ENCODE peak calls at places on chromosomes 13 and 19, in nine cellular contexts. One of them, this sample, is unnamed.

GRCh38 chr19:5479958-5480357 is 24.7 kb downstream of the ZNRF4 start:
- DNase-seq in psoas muscle: no peak
- DNase-seq in heart right ventricle: no peak
- DNase-seq in colonic mucosa: no peak
- DNase-seq in tibial artery: no peak
- DNase-seq in CD8-positive, alpha-beta memory T cell: no peak
- DNase-seq in mucosa of descending colon: no peak
- DNase-seq in breast epithelium: no peak
- DNase-seq in vagina: no peak
- DNase-seq in this sample: no peak

GRCh38 chr13:99045396-99045795 is 67.5 kb upstream of the DOCK9 start:
- DNase-seq in CD8-positive, alpha-beta memory T cell: no peak
- DNase-seq in heart right ventricle: no peak
- DNase-seq in colonic mucosa: no peak
- DNase-seq in psoas muscle: no peak
- DNase-seq in vagina: no peak
- DNase-seq in tibial artery: no peak
- DNase-seq in mucosa of descending colon: no peak
- DNase-seq in breast epithelium: no peak
- DNase-seq in this sample: no peak

GRCh38 chr19:1469200-1469935 is 9.6 kb downstream of the C19orf25 start:
- DNase-seq in mucosa of descending colon: peak; percentile 41
- DNase-seq in breast epithelium: no peak
- DNase-seq in vagina: no peak
- DNase-seq in CD8-positive, alpha-beta memory T cell: no peak
- DNase-seq in heart right ventricle: no peak
- DNase-seq in tibial artery: no peak
- DNase-seq in psoas muscle: peak; percentile 14
- DNase-seq in colonic mucosa: no peak
- DNase-seq in this sample: no peak

GRCh38 chr13:35872369-35872768 is 258.8 kb downstream of the DCLK1 start:
- DNase-seq in mucosa of descending colon: no peak
- DNase-seq in heart right ventricle: no peak
- DNase-seq in breast epithelium: no peak
- DNase-seq in CD8-positive, alpha-beta memory T cell: no peak
- DNase-seq in psoas muscle: no peak
- DNase-seq in vagina: no peak
- DNase-seq in colonic mucosa: no peak
- DNase-seq in tibial artery: no peak
- DNase-seq in this sample: no peak

GRCh38 chr19:15292847-15293582 is 39.3 kb downstream of the BRD4 start:
- DNase-seq in breast epithelium: no peak
- DNase-seq in mucosa of descending colon: no peak
- DNase-seq in CD8-positive, alpha-beta memory T cell: peak; percentile 51
- DNase-seq in psoas muscle: no peak
- DNase-seq in tibial artery: no peak
- DNase-seq in colonic mucosa: no peak
- DNase-seq in heart right ventricle: peak; percentile 35
- DNase-seq in vagina: no peak
- DNase-seq in this sample: no peak

GRCh38 chr13:98974053-98974452 is 3.8 kb downstream of the DOCK9 start:
- DNase-seq in psoas muscle: no peak
- DNase-seq in vagina: no peak
- DNase-seq in mucosa of descending colon: no peak
- DNase-seq in colonic mucosa: no peak
- DNase-seq in breast epithelium: no peak
- DNase-seq in tibial artery: no peak
- DNase-seq in CD8-positive, alpha-beta memory T cell: no peak
- DNase-seq in heart right ventricle: peak; percentile 54
- DNase-seq in this sample: no peak

GRCh38 chr19:41416194-41416674 is 10.9 kb downstream of the B3GNT8 start:
- DNase-seq in psoas muscle: no peak
- DNase-seq in vagina: no peak
- DNase-seq in breast epithelium: no peak
- DNase-seq in mucosa of descending colon: peak; percentile 88
- DNase-seq in tibial artery: no peak
- DNase-seq in colonic mucosa: peak; percentile 95
- DNase-seq in heart right ventricle: no peak
- DNase-seq in CD8-positive, alpha-beta memory T cell: no peak
- DNase-seq in this sample: peak; percentile 88

GRCh38 chr13:44302948-44303575 is 70.6 kb upstream of the SERP2 start:
- DNase-seq in mucosa of descending colon: no peak
- DNase-seq in tibial artery: no peak
- DNase-seq in breast epithelium: no peak
- DNase-seq in heart right ventricle: no peak
- DNase-seq in vagina: no peak
- DNase-seq in colonic mucosa: no peak
- DNase-seq in psoas muscle: no peak
- DNase-seq in CD8-positive, alpha-beta memory T cell: no peak
- DNase-seq in this sample: no peak

GRCh38 chr19:18468517-18468916 is 30.6 kb upstream of the ISYNA1 start:
- DNase-seq in tibial artery: no peak
- DNase-seq in colonic mucosa: no peak
- DNase-seq in heart right ventricle: no peak
- DNase-seq in vagina: no peak
- DNase-seq in breast epithelium: no peak
- DNase-seq in CD8-positive, alpha-beta memory T cell: no peak
- DNase-seq in psoas muscle: peak; percentile 83
- DNase-seq in mucosa of descending colon: peak; percentile 53
- DNase-seq in this sample: no peak

GRCh38 chr19:16714702-16715294 is 4.8 kb upstream of the NWD1 start:
- DNase-seq in mucosa of descending colon: peak; percentile 64
- DNase-seq in heart right ventricle: peak; percentile 8
- DNase-seq in tibial artery: peak; percentile 29
- DNase-seq in vagina: no peak
- DNase-seq in breast epithelium: no peak
- DNase-seq in CD8-positive, alpha-beta memory T cell: peak; percentile 14
- DNase-seq in psoas muscle: peak; percentile 34
- DNase-seq in colonic mucosa: peak; percentile 72
- DNase-seq in this sample: peak; percentile 57

GRCh38 chr13:19586904-19587634 is 25.7 kb upstream of the TPTE2 start:
- DNase-seq in breast epithelium: no peak
- DNase-seq in psoas muscle: peak; percentile 29
- DNase-seq in mucosa of descending colon: peak; percentile 76
- DNase-seq in colonic mucosa: peak; percentile 27
- DNase-seq in heart right ventricle: no peak
- DNase-seq in CD8-positive, alpha-beta memory T cell: peak; percentile 68
- DNase-seq in tibial artery: no peak
- DNase-seq in vagina: no peak
- DNase-seq in this sample: peak; percentile 79

GRCh38 chr13:79361299-79361698 is 44.8 kb downstream of the RBM26 start:
- DNase-seq in mucosa of descending colon: no peak
- DNase-seq in heart right ventricle: no peak
- DNase-seq in breast epithelium: no peak
- DNase-seq in psoas muscle: no peak
- DNase-seq in vagina: no peak
- DNase-seq in colonic mucosa: no peak
- DNase-seq in CD8-positive, alpha-beta memory T cell: no peak
- DNase-seq in tibial artery: no peak
- DNase-seq in this sample: no peak

GRCh38 chr13:50617134-50617721 is 226.3 kb downstream of the DLEU7 start:
- DNase-seq in psoas muscle: no peak
- DNase-seq in vagina: no peak
- DNase-seq in tibial artery: no peak
- DNase-seq in heart right ventricle: no peak
- DNase-seq in mucosa of descending colon: no peak
- DNase-seq in CD8-positive, alpha-beta memory T cell: no peak
- DNase-seq in breast epithelium: no peak
- DNase-seq in colonic mucosa: peak; percentile 22
- DNase-seq in this sample: no peak

GRCh38 chr13:26954981-26955380 is 194.4 kb upstream of the GPR12 start:
- DNase-seq in vagina: no peak
- DNase-seq in breast epithelium: no peak
- DNase-seq in heart right ventricle: no peak
- DNase-seq in colonic mucosa: no peak
- DNase-seq in psoas muscle: no peak
- DNase-seq in CD8-positive, alpha-beta memory T cell: no peak
- DNase-seq in mucosa of descending colon: no peak
- DNase-seq in tibial artery: no peak
- DNase-seq in this sample: no peak

GRCh38 chr13:88086577-88086976 is 415.4 kb downstream of the SLITRK5 start:
- DNase-seq in CD8-positive, alpha-beta memory T cell: no peak
- DNase-seq in tibial artery: no peak
- DNase-seq in colonic mucosa: no peak
- DNase-seq in psoas muscle: no peak
- DNase-seq in heart right ventricle: no peak
- DNase-seq in breast epithelium: no peak
- DNase-seq in mucosa of descending colon: no peak
- DNase-seq in vagina: no peak
- DNase-seq in this sample: no peak

GRCh38 chr19:47094557-47095517 is 18.7 kb downstream of the ZC3H4 start:
- DNase-seq in CD8-positive, alpha-beta memory T cell: peak; percentile 34
- DNase-seq in heart right ventricle: no peak
- DNase-seq in psoas muscle: no peak
- DNase-seq in colonic mucosa: peak; percentile 61
- DNase-seq in tibial artery: no peak
- DNase-seq in breast epithelium: no peak
- DNase-seq in vagina: no peak
- DNase-seq in mucosa of descending colon: peak; percentile 81
- DNase-seq in this sample: no peak

GRCh38 chr19:14496849-14497346 is 971 bp upstream of the GIPC1 start:
- DNase-seq in psoas muscle: no peak
- DNase-seq in CD8-positive, alpha-beta memory T cell: no peak
- DNase-seq in tibial artery: no peak
- DNase-seq in mucosa of descending colon: no peak
- DNase-seq in heart right ventricle: no peak
- DNase-seq in colonic mucosa: no peak
- DNase-seq in vagina: no peak
- DNase-seq in breast epithelium: no peak
- DNase-seq in this sample: no peak

DNA sequence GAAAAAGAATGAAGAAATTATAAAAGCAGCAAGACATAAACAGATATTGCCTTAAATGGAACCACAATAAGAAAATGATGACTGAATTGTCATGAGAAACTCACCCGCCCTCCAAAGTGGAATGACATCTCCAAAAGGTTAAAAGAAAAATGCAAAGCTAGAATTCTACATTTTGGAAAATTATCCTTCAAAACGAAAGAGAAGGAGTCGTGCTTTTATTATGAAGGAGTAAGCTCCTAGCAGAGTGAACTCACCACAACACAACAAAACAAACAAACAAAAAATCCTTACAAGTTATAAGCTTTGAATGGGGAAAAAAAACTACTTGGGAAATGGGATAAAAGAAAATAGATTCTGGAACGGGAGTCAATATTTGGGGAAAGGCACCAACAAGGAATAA is 6.7 kb downstream of the SIGLEC14 start:
- DNase-seq in CD8-positive, alpha-beta memory T cell: no peak
- DNase-seq in mucosa of descending colon: no peak
- DNase-seq in tibial artery: no peak
- DNase-seq in colonic mucosa: no peak
- DNase-seq in heart right ventricle: no peak
- DNase-seq in vagina: no peak
- DNase-seq in psoas muscle: no peak
- DNase-seq in breast epithelium: no peak
- DNase-seq in this sample: no peak
- H3K9me3 ChIP-seq in CD8-positive, alpha-beta memory T cell: no peaks in the 10 kb centered on the region
- H3K9me3 ChIP-seq in mucosa of descending colon: peaks cover 5% of the 10 kb centered on the region
- H3K9me3 ChIP-seq in tibial artery: no peaks in the 10 kb centered on the region
- H3K9me3 ChIP-seq in colonic mucosa: no peaks in the 10 kb centered on the region
- H3K9me3 ChIP-seq in heart right ventricle: no peaks in the 10 kb centered on the region
- H3K9me3 ChIP-seq in vagina: no peaks in the 10 kb centered on the region
- H3K9me3 ChIP-seq in psoas muscle: no peaks in the 10 kb centered on the region
- H3K9me3 ChIP-seq in breast epithelium: no peaks in the 10 kb centered on the region
- H3K9me3 ChIP-seq in this sample: no peaks in the 10 kb centered on the region

GRCh38 chr19:19873381-19873780 is 7.7 kb downstream of the ZNF253 start:
- DNase-seq in tibial artery: no peak
- DNase-seq in colonic mucosa: no peak
- DNase-seq in mucosa of descending colon: no peak
- DNase-seq in psoas muscle: no peak
- DNase-seq in CD8-positive, alpha-beta memory T cell: no peak
- DNase-seq in breast epithelium: no peak
- DNase-seq in heart right ventricle: no peak
- DNase-seq in vagina: no peak
- DNase-seq in this sample: no peak

GRCh38 chr19:19866599-19867248 is 1.0 kb downstream of the ZNF253 start:
- DNase-seq in vagina: no peak
- DNase-seq in tibial artery: peak; percentile 21
- DNase-seq in psoas muscle: no peak
- DNase-seq in CD8-positive, alpha-beta memory T cell: peak; percentile 57
- DNase-seq in colonic mucosa: peak; percentile 36
- DNase-seq in heart right ventricle: peak; percentile 12
- DNase-seq in breast epithelium: no peak
- DNase-seq in mucosa of descending colon: no peak
- DNase-seq in this sample: peak; percentile 75

GRCh38 chr19:19865750-19866598 is at the start of gene ZNF253:
- DNase-seq in mucosa of descending colon: peak; percentile 97
- DNase-seq in tibial artery: peak; percentile 99
- DNase-seq in vagina: peak; percentile 96
- DNase-seq in psoas muscle: peak; percentile 98
- DNase-seq in colonic mucosa: peak; percentile 98
- DNase-seq in heart right ventricle: peak; percentile 99
- DNase-seq in breast epithelium: peak; percentile 98
- DNase-seq in CD8-positive, alpha-beta memory T cell: peak; percentile 92
- DNase-seq in this sample: peak; percentile 95

DNA sequence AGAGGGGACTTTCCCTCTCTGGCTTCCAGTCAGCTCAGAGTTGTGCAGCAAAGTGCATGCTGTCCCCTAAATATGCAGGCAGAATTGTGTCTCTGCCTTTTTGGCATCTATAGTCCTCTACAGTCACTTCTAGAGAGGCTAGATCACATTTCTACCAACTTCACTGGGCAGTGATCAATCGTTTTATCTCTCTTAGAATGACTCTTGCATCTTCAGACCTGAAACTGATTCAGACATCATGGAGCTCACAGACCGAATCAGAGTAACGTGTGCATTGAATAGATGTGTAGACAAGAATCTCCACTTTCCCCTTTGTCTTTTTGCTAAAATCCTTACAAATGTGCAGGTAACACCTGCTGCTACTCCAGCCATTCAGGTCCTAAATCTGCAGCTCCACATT is 6.2 kb downstream of the ZNF253 start:
- DNase-seq in vagina: no peak
- DNase-seq in psoas muscle: no peak
- DNase-seq in mucosa of descending colon: no peak
- DNase-seq in tibial artery: no peak
- DNase-seq in CD8-positive, alpha-beta memory T cell: no peak
- DNase-seq in breast epithelium: no peak
- DNase-seq in heart right ventricle: no peak
- DNase-seq in colonic mucosa: no peak
- DNase-seq in this sample: no peak
- H3K9me3 ChIP-seq in vagina: no peaks in the 10 kb centered on the region
- H3K9me3 ChIP-seq in psoas muscle: peaks cover 3% of the 10 kb centered on the region
- H3K9me3 ChIP-seq in mucosa of descending colon: peaks cover 74% of the 10 kb centered on the region
- H3K9me3 ChIP-seq in tibial artery: no peaks in the 10 kb centered on the region
- H3K9me3 ChIP-seq in CD8-positive, alpha-beta memory T cell: no peaks in the 10 kb centered on the region
- H3K9me3 ChIP-seq in breast epithelium: no peaks in the 10 kb centered on the region
- H3K9me3 ChIP-seq in heart right ventricle: no peaks in the 10 kb centered on the region
- H3K9me3 ChIP-seq in colonic mucosa: no peaks in the 10 kb centered on the region
- H3K9me3 ChIP-seq in this sample: peaks cover 26% of the 10 kb centered on the region

GRCh38 chr19:55723491-55723890 is 14.7 kb downstream of the NLRP9 start:
- DNase-seq in heart right ventricle: no peak
- DNase-seq in vagina: no peak
- DNase-seq in colonic mucosa: no peak
- DNase-seq in psoas muscle: no peak
- DNase-seq in mucosa of descending colon: no peak
- DNase-seq in breast epithelium: no peak
- DNase-seq in tibial artery: no peak
- DNase-seq in CD8-positive, alpha-beta memory T cell: no peak
- DNase-seq in this sample: no peak
- H3K9me3 ChIP-seq in heart right ventricle: no peaks in the 10 kb centered on the region
- H3K9me3 ChIP-seq in vagina: no peaks in the 10 kb centered on the region
- H3K9me3 ChIP-seq in colonic mucosa: no peaks in the 10 kb centered on the region
- H3K9me3 ChIP-seq in psoas muscle: no peaks in the 10 kb centered on the region
- H3K9me3 ChIP-seq in mucosa of descending colon: peaks cover 10% of the 10 kb centered on the region
- H3K9me3 ChIP-seq in breast epithelium: peaks cover 19% of the 10 kb centered on the region
- H3K9me3 ChIP-seq in tibial artery: no peaks in the 10 kb centered on the region
- H3K9me3 ChIP-seq in CD8-positive, alpha-beta memory T cell: no peaks in the 10 kb centered on the region
- H3K9me3 ChIP-seq in this sample: peaks cover 4% of the 10 kb centered on the region

GRCh38 chr19:21143846-21144245 is 2.0 kb downstream of the ZNF431 start:
- DNase-seq in tibial artery: no peak
- DNase-seq in breast epithelium: no peak
- DNase-seq in vagina: no peak
- DNase-seq in CD8-positive, alpha-beta memory T cell: no peak
- DNase-seq in colonic mucosa: no peak
- DNase-seq in psoas muscle: no peak
- DNase-seq in heart right ventricle: no peak
- DNase-seq in mucosa of descending colon: no peak
- DNase-seq in this sample: no peak
- H3K9me3 ChIP-seq in tibial artery: no peaks in the 10 kb centered on the region
- H3K9me3 ChIP-seq in breast epithelium: no peaks in the 10 kb centered on the region
- H3K9me3 ChIP-seq in vagina: no peaks in the 10 kb centered on the region
- H3K9me3 ChIP-seq in CD8-positive, alpha-beta memory T cell: no peaks in the 10 kb centered on the region
- H3K9me3 ChIP-seq in colonic mucosa: no peaks in the 10 kb centered on the region
- H3K9me3 ChIP-seq in psoas muscle: no peaks in the 10 kb centered on the region
- H3K9me3 ChIP-seq in heart right ventricle: no peaks in the 10 kb centered on the region
- H3K9me3 ChIP-seq in mucosa of descending colon: no peaks in the 10 kb centered on the region
- H3K9me3 ChIP-seq in this sample: no peaks in the 10 kb centered on the region

This sample was measured in Peyer's patch.